ENCODE peak calls at places on chromosomes 4 and X, in seven cellular contexts. D is prostate gland, B is AG09319, Z is esophagus muscularis mucosa, X is brain microvascular endothelial cell, I is stomach, O is B cell. J is an unnamed sample.

GRCh38 chr4:7519638-7520373 is 85.1 kb upstream of the PSAPL1 start:
- DNase-seq in D (no peak), B (no peak), Z (no peak), X (no peak), I (no peak), O (no peak), J (no peak)

GRCh38 chr4:99087887-99088484 is 602 bp downstream of the ADH5 start:
- DNase-seq in D (peak), B (peak), Z (peak), X (peak), I (peak), O (no peak), J (peak)

GRCh38 chrX:275967-276587 is 5.1 kb upstream of the PLCXD1 start:
- DNase-seq in D (peak), B (no peak), Z (peak), X (no peak), I (peak), O (peak), J (peak)

GRCh38 chr4:73871911-73872310 is 2.7 kb downstream of the CXCL1 start:
- DNase-seq in D (no peak), B (no peak), Z (no peak), X (no peak), I (no peak), O (no peak), J (no peak)

GRCh38 chr4:39637572-39638357 is 900 bp downstream of the SMIM14 start:
- DNase-seq in D (peak), B (no peak), Z (no peak), X (peak), I (peak), O (peak), J (peak)

GRCh38 chr4:127224556-127224955 is 408.2 kb upstream of the INTU start:
- DNase-seq in D (no peak), B (no peak), Z (no peak), X (no peak), I (no peak), O (no peak), J (no peak)

GRCh38 chr4:88697588-88698329 is at the start of gene NAP1L5:
- DNase-seq in D (peak), B (no peak), Z (no peak), X (peak), I (peak), O (peak), J (peak)

GRCh38 chr4:41044165-41044564 is 170.2 kb downstream of the APBB2 start:
- DNase-seq in D (no peak), B (no peak), Z (no peak), X (no peak), I (no peak), O (no peak), J (no peak)

GRCh38 chr4:4216261-4216660 is 10.5 kb downstream of the OTOP1 start:
- DNase-seq in D (no peak), B (no peak), Z (no peak), X (no peak), I (no peak), O (no peak), J (no peak)

GRCh38 chr4:10260777-10261176 is 144.2 kb upstream of the WDR1 start:
- DNase-seq in D (no peak), B (no peak), Z (no peak), X (no peak), I (no peak), O (no peak), J (no peak)

DNA sequence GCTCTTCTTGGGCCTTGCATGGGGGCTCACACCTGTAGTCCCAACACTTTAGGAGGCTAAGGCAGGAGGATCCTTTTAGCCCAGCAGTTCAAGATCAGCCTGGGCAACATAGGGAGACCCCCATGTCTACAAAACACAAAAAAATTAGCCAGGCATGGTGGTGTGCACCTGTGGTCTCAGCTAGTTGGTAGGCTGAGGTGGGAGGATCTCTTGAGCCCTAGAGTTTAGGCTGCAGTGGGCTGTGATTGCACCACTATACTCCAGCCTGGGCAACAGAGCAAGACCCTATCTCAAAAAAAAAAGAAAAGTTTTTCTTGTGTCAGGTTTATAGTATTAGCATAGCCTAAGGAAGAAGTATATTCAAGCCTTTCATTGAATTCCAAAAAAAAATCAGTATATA is 30.8 kb upstream of the FAM241A start:
- DNase-seq in D (no peak), B (no peak), Z (no peak), X (no peak), I (no peak), O (no peak), J (no peak)
- TF ChIP-seq CTCF in D (no peak), B (no peak), Z (no peak), X (no peak), I (no peak), O (no peak), J (no peak)

DNA sequence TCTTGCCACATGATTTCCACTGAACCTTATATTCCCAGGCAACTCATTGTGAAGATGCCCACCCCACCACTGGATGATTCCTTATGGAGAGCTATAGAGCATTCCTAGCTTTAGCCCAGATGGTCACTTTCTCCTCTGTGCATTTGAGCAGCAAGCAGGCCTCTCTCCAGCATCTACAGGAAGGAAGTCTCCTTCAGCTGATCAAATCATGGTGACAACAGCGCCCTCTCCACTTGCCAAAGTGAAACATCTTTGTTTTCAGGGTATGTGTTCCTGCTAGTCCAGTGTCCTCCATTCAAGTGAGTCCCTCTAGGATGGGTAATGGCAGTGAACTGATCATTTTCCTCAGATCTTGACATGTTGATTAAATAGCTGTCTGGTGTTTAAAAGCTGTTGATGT is 10.9 kb upstream of the SYTL5 start:
- DNase-seq in D (no peak), B (no peak), Z (no peak), X (no peak), I (no peak), O (no peak), J (no peak)
- TF ChIP-seq CTCF in D (no peak), B (no peak), Z (no peak), X (no peak), I (no peak), O (no peak), J (no peak)

GRCh38 chr4:71292228-71292627 is 46.6 kb upstream of the SLC4A4 start:
- DNase-seq in D (no peak), B (no peak), Z (no peak), X (no peak), I (no peak), O (no peak), J (no peak)

GRCh38 chr4:71290481-71290880 is 48.3 kb upstream of the SLC4A4 start:
- DNase-seq in D (no peak), B (no peak), Z (no peak), X (no peak), I (no peak), O (no peak), J (no peak)

GRCh38 chr4:71287305-71287704 is 51.5 kb upstream of the SLC4A4 start:
- DNase-seq in D (no peak), B (peak), Z (no peak), X (no peak), I (no peak), O (no peak), J (no peak)

GRCh38 chr4:71290074-71290473 is 48.7 kb upstream of the SLC4A4 start:
- DNase-seq in D (no peak), B (peak), Z (no peak), X (peak), I (no peak), O (no peak), J (no peak)

DNA sequence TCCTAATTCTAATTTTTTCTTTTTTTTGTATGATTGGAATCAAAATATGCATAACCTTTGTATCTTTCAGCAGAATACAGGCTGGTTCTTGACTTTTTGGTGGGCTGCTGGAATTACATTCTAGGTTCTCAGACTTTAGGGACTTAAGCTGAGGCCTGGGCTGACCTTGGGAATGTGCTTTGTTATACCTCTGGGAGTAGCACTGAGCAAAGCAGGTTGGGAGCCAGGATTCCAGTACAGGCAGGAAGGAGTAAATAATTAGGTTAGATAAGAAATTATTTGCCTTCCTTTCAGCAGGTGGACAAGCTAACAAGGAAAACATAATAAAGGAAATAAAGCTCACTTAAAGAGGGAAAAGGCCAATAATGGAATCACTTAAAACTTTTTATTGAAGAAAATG is 49.9 kb upstream of the SLC4A4 start:
- DNase-seq in D (no peak), B (no peak), Z (no peak), X (no peak), I (peak), O (no peak), J (no peak)
- TF ChIP-seq CTCF in D (no peak), B (no peak), Z (no peak), X (no peak), I (no peak), O (no peak), J (no peak)

GRCh38 chr4:173748353-173748752 is 218.3 kb upstream of the HAND2 start:
- DNase-seq in D (no peak), B (no peak), Z (no peak), X (no peak), I (no peak), O (no peak), J (no peak)
- TF ChIP-seq CTCF in D (no peak), B (no peak), Z (peak), X (no peak), I (no peak), O (no peak), J (no peak)

DNA sequence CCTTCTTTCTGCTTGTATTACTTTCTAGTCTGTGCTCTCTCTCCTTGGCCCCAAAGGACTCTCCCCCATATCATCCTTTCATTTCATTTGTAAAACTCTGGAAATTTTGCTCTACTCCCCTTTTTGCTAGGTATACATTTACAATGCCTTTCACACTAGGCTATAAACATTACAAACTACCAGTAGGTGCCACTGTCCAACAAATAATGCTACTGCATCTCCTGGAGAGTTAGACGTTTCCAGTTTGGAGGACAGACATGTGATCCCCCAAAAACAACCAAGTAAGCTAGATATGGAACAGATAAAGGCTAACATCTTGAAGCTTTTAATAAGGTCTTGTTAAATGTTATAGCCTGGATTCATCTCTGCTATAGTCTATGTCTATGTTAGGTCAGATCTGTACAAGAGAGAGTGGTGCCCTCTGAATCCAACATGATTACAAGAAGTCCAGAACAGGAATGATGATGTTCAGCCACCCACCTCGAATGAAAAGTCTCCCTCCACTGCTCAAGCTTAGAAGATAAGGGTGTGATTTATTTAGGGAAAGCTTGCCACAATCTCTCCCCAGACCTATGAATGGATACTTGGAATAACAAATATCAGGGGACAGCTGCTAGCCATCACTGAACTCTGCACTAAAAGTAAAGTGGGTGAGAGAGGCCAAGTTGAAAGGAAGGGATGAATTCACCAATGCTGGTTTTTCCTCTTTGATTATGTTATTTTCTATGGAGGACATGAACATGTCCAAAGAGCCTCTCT is 14.3 kb downstream of the CBR4 start:
- DNase-seq in D (no peak), B (no peak), Z (no peak), X (no peak), I (no peak), O (no peak), J (no peak)
- TF ChIP-seq CTCF in D (peak), B (peak), Z (no peak), X (peak), I (peak), O (no peak), J (peak)

DNA sequence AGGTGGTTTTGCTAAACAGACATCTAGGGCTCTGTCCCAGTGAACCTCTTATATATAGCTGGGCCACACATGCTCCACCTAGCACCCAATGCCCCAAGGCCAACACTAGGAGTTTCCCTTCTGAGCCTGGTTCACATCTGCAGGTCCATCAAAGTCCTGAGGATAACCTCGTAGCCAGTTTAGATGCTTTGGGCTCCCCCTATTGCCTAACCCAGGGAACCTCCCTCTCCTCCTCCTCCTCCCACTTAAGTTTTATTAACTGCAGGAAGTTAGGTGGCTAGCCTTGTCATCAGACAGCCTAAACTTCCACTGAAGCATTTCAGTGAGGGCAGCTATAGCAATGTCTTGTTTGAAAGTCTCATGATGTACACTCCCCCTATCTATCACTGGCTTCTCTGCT is 88.0 kb downstream of the GUCY2F start:
- DNase-seq in D (no peak), B (no peak), Z (no peak), X (no peak), I (no peak), O (no peak), J (no peak)
- TF ChIP-seq CTCF in D (no peak), B (no peak), Z (no peak), X (peak), I (no peak), O (no peak), J (no peak)

DNA sequence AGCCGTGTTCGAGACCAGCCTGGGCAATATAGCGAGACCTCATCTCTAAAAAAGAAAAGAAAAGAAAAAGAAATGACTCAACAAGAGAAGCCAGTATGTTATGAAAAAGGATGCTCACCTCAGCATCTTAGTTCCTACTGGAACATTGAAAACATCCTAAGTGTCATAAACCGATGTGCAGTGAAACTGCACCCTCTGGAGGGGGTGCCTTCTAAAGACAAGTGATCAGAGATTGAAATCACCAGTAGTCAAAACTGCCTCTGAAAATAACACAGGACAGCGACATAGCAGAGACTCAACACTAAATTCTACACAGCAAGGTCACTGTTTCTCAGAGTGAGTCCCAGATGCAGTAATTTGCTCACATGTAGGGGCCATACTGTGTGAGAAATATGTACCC is 28.0 kb upstream of the ATP6AP2 start:
- DNase-seq in D (no peak), B (no peak), Z (no peak), X (no peak), I (no peak), O (no peak), J (no peak)
- TF ChIP-seq CTCF in D (peak), B (peak), Z (no peak), X (peak), I (no peak), O (no peak), J (no peak)

J was measured in natural killer cell.